ENCODE peak calls at places on chromosomes 12 and 14, in six cellular contexts. F, B, Q, C, L and G are unnamed samples.
A peak's percentile ranks its signal among the peaks of the same experiment; 100 is the strongest.

GRCh38 chr14:22313172-22313801 is 275.7 kb downstream of the DAD1 start:
- DNase-seq in C (no peak), B (no peak), F (no peak), L (no peak), Q (no peak), G (no peak)

GRCh38 chr14:94914191-94914590 is 144.3 kb upstream of the GSC start:
- DNase-seq in F (no peak), Q (no peak), L (peak; percentile 40), C (no peak), B (no peak), G (no peak)

GRCh38 chr14:70808402-70809237 is 693 bp downstream of the MAP3K9 start:
- DNase-seq in L (peak; percentile 68), F (peak; percentile 55), B (peak; percentile 25), Q (peak; percentile 22), C (peak; percentile 21), G (peak; percentile 34)

GRCh38 chr12:50400638-50401382 is at the start of gene LARP4:
- DNase-seq in Q (peak; percentile 86), F (peak; percentile 90), B (peak; percentile 91), L (peak; percentile 96), C (peak; percentile 90), G (peak; percentile 90)

GRCh38 chr12:39235990-39236767 is 206.7 kb downstream of the KIF21A start:
- DNase-seq in Q (no peak), C (no peak), B (no peak), F (no peak), L (no peak), G (no peak)

GRCh38 chr12:75020068-75020557 is 189.5 kb downstream of the KCNC2 start:
- DNase-seq in B (no peak), L (no peak), Q (no peak), F (no peak), C (no peak), G (peak; percentile 4)

GRCh38 chr12:89320735-89321134 is 31.6 kb downstream of the DUSP6 start:
- DNase-seq in C (no peak), L (no peak), Q (no peak), B (no peak), F (no peak), G (no peak)

GRCh38 chr12:98154850-98155249 is 360.5 kb upstream of the TMPO start:
- DNase-seq in C (no peak), B (no peak), L (no peak), Q (no peak), F (no peak), G (peak; percentile 61)

GRCh38 chr14:62206456-62206855 is 444.2 kb downstream of the SNAPC1 start:
- DNase-seq in B (no peak), F (no peak), L (no peak), Q (no peak), C (no peak), G (no peak)

GRCh38 chr12:117240356-117240755 is 50.1 kb upstream of the FBXO21 start:
- DNase-seq in F (no peak), Q (no peak), C (no peak), L (no peak), B (peak; percentile 11), G (no peak)

GRCh38 chr12:38934696-38935095 is 29.3 kb upstream of the CPNE8 start:
- DNase-seq in L (no peak), F (no peak), Q (no peak), C (no peak), B (no peak), G (no peak)

GRCh38 chr14:101839236-101839635 is 77.7 kb downstream of the PPP2R5C start:
- DNase-seq in L (no peak), F (no peak), Q (peak; percentile 42), C (no peak), B (no peak), G (no peak)

GRCh38 chr12:106446429-106447092 is 89.0 kb downstream of the POLR3B start:
- DNase-seq in C (no peak), L (no peak), Q (no peak), F (no peak), B (no peak), G (no peak)

GRCh38 chr14:104551851-104552737 is 27.5 kb upstream of the C14orf180 start:
- DNase-seq in B (no peak), C (no peak), Q (no peak), F (peak; percentile 49), L (no peak), G (no peak)

GRCh38 chr14:45426685-45427282 is 173.8 kb upstream of the MIS18BP1 start:
- DNase-seq in L (no peak), F (no peak), B (no peak), C (no peak), Q (no peak), G (peak; percentile 6)
- TF ChIP-seq CTCF in L (peak; percentile 45), F (peak; percentile 54), B (peak; percentile 54), C (peak; percentile 61), Q (peak; percentile 50), G (peak; percentile 59)

DNA sequence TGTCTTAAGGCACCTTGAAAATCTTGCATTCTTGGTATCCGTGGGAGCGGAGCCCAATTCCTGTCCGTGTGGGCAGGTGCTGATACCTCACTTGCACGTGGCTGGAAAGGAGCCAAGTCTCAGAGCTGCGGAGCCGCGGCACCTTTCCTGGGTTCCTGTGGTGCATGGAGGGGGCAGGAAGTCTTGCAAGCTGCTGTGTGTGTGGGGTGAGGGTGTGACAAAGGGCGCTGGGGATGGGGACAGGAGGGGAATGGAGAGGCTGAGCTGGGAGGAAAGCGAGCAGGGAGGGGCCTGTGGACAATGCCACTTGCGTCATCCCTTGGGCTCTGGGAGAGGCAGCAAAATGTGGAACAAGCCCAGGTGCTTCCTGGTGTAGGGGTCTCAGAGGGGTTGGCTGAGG is 86.7 kb downstream of the CALM1 start:
- DNase-seq in B (no peak), Q (peak; percentile 59), F (no peak), L (peak; percentile 46), C (no peak), G (peak; percentile 69)
- TF ChIP-seq CTCF in B (no peak), Q (no peak), F (no peak), L (no peak), C (no peak), G (no peak)

DNA sequence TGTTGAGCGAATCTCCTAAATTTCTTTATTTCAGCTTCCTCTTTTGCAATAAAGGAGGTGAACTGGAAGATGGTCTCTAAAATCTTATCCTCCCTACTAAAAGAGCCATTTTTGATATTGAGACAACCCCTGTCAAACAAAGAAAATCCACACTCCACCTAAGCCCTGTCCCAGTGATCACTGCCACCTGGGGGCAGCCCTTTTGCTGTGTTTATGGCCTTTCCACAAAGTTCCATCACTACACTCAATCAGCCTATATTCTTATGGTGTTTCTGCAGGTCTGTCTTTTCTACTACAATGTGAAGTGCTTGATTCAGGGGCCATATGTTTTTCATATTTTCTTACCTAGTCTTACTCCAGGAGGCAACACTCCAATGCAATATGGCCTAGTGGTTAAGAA is 163.7 kb downstream of the BMP4 start:
- DNase-seq in Q (no peak), B (no peak), L (no peak), C (no peak), F (no peak), G (peak; percentile 9)
- TF ChIP-seq CTCF in Q (no peak), B (no peak), L (no peak), C (no peak), F (no peak), G (no peak)

DNA sequence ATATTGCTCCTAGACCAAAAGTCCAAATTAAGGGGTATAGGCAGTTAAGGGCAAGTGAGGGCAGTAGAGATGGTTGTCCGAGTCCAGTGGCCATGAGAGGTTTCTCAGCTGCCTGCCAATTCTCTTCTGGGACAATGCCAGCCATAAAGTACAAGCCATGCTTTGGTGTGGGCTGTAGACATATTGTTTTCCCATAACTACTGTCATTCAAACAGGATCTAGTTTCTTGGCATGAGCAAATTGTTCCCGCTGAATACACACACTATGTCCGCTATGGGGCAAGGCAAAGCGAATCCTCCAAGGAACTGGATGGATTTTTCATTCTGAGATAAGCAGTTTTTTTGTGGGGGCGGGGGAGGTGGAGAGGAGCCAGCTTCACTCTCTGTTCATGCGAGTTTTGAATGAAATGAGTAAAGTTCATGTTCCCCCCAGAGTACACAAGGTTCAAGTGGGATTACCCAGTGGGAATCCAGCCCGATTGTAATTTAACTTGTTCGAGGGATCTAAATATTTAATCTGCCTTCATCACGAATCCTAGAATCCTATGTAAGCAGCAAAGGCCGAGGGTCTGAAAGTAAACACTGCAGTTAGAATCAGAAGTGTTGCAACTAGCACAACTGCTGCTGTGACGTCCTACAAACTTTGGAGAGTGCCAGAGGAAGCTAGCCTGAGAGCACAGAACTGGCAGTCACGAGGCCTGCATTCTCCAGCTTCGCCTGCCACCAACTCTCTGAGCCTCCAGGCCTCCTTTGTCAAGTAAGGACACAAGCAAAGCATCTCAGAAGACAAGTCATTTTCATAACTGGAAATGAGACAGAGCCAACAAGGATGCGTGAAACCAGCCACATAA is 137.0 kb downstream of the CRADD start:
- DNase-seq in F (peak; percentile 72), C (peak; percentile 74), B (peak; percentile 53), Q (no peak), L (peak; percentile 52), G (no peak)
- TF ChIP-seq CTCF in F (no peak), C (peak; percentile 26), B (no peak), Q (no peak), L (no peak), G (no peak)